ENCODE peak calls at places on chromosomes 6 and 20, in eight cellular contexts. W is CD8-positive, alpha-beta memory T cell; G is NCI-H1417; E is HTR-8/SVneo; K is stimulated activated CD4-positive, alpha-beta T cell treated with anti-CD3 and anti-CD28 coated beads, TNF-alpha, amount 100 ng/mL, for 48 hours; J is uterus; I is ovary; P is Panc1. L is an unnamed sample.

GRCh38 chr6:143125455-143125854 is 64.8 kb downstream of the AIG1 start:
- DNase-seq in W (no peak), G (peak), E (no peak), K (no peak), J (no peak), I (no peak), P (no peak), L (peak)

GRCh38 chr6:35582315-35582714 is 69.6 kb upstream of the TULP1 start:
- DNase-seq in W (no peak), G (no peak), E (no peak), K (no peak), J (no peak), I (no peak), P (no peak), L (no peak)

GRCh38 chr20:44561876-44562275 is 20.5 kb upstream of the PKIG start:
- DNase-seq in W (no peak), G (no peak), E (no peak), K (no peak), J (no peak), I (no peak), P (no peak), L (no peak)

GRCh38 chr6:170202416-170203135 is 88.3 kb downstream of the DLL1 start:
- DNase-seq in W (no peak), G (no peak), E (no peak), K (no peak), J (no peak), I (no peak), P (no peak), L (no peak)

GRCh38 chr6:32954983-32955802 is 2.3 kb upstream of the HLA-DMA start:
- DNase-seq in W (peak), G (no peak), E (no peak), K (no peak), J (no peak), I (no peak), P (no peak), L (no peak)

GRCh38 chr20:63103402-63104311 is 96.9 kb upstream of the BHLHE23 start:
- DNase-seq in W (peak), G (no peak), E (peak), K (no peak), J (no peak), I (no peak), P (no peak), L (no peak)

GRCh38 chr20:10280016-10280908 is 61.6 kb downstream of the SNAP25 start:
- DNase-seq in W (no peak), G (no peak), E (no peak), K (no peak), J (no peak), I (no peak), P (no peak), L (no peak)

GRCh38 chr6:53813801-53814200 is 19.0 kb downstream of the LRRC1 start:
- DNase-seq in W (no peak), G (no peak), E (no peak), K (no peak), J (no peak), I (no peak), P (no peak), L (no peak)

GRCh38 chr6:79145301-79145700 is 67.2 kb upstream of the PHIP start:
- DNase-seq in W (no peak), G (no peak), E (no peak), K (no peak), J (no peak), I (no peak), P (no peak), L (no peak)

L was measured in NCI-H2081.